ENCODE peak calls at places on chromosomes 12 and 14, in seven cellular contexts. I is HepG2, K is SK-N-SH, D is HCT116, V is GM12878, W is K562, E is H1. G is an unnamed sample.
A peak's percentile ranks its signal among the peaks of the same experiment; 100 is the strongest.

GRCh38 chr12:58288191-58288590 is 346.8 kb downstream of the ATP23 start:
- DNase-seq in I (no peak), K (peak; percentile 9), D (no peak), V (no peak), W (no peak), E (no peak), G (no peak)

GRCh38 chr12:102957339-102958050 is at the start of gene ASCL1:
- DNase-seq in I (no peak), K (peak; percentile 83), D (no peak), V (no peak), W (no peak), E (peak; percentile 70), G (no peak)

GRCh38 chr14:39107624-39108023 is 4.6 kb upstream of the SEC23A start:
- DNase-seq in I (peak; percentile 78), K (peak; percentile 35), D (no peak), V (no peak), W (peak; percentile 37), E (no peak), G (no peak)

GRCh38 chr12:11944321-11944720 is 126.4 kb upstream of the BCL2L14 start:
- DNase-seq in I (no peak), K (no peak), D (no peak), V (no peak), W (no peak), E (no peak), G (no peak)

GRCh38 chr12:123660328-123660727 is 10.6 kb upstream of the TCTN2 start:
- DNase-seq in I (no peak), K (no peak), D (no peak), V (no peak), W (no peak), E (no peak), G (no peak)

GRCh38 chr12:62351326-62351725 is 91.1 kb downstream of the USP15 start:
- DNase-seq in I (no peak), K (no peak), D (no peak), V (no peak), W (no peak), E (no peak), G (no peak)

GRCh38 chr12:116159175-116159574 is 118.3 kb downstream of the MED13L start:
- DNase-seq in I (peak; percentile 45), K (no peak), D (no peak), V (no peak), W (no peak), E (no peak), G (no peak)

GRCh38 chr12:27534060-27534764 is 10.2 kb downstream of the PPFIBP1 start:
- DNase-seq in I (no peak), K (no peak), D (no peak), V (peak; percentile 86), W (no peak), E (no peak), G (no peak)

GRCh38 chr12:8996682-8997405 is 7.5 kb downstream of the KLRG1 start:
- DNase-seq in I (no peak), K (no peak), D (no peak), V (peak; percentile 77), W (peak; percentile 17), E (no peak), G (no peak)

GRCh38 chr14:52268191-52269061 is 928 bp downstream of the PTGDR start:
- DNase-seq in I (no peak), K (peak; percentile 36), D (no peak), V (no peak), W (no peak), E (peak; percentile 77), G (no peak)

GRCh38 chr12:12319501-12320322 is 30.3 kb downstream of the MANSC1 start:
- DNase-seq in I (peak; percentile 30), K (no peak), D (no peak), V (no peak), W (no peak), E (no peak), G (peak; percentile 80)

GRCh38 chr14:87309557-87309956 is 683.4 kb downstream of the GALC start:
- DNase-seq in I (no peak), K (no peak), D (no peak), V (no peak), W (no peak), E (no peak), G (no peak)

GRCh38 chr14:87305345-87305744 is 687.6 kb downstream of the GALC start:
- DNase-seq in I (no peak), K (no peak), D (no peak), V (no peak), W (no peak), E (no peak), G (no peak)

GRCh38 chr14:87306770-87307169 is 686.2 kb downstream of the GALC start:
- DNase-seq in I (no peak), K (no peak), D (no peak), V (no peak), W (no peak), E (no peak), G (no peak)

GRCh38 chr14:87304404-87304803 is 688.6 kb downstream of the GALC start:
- DNase-seq in I (no peak), K (no peak), D (no peak), V (no peak), W (no peak), E (no peak), G (no peak)
- TF ChIP-seq YY1 in I (no peak), K (no peak), D (no peak), V (no peak), W (no peak), E (no peak), G (no peak)

GRCh38 chr14:70908918-70909641 is 1.8 kb downstream of the PCNX1 start:
- DNase-seq in I (no peak), K (no peak), D (no peak), V (no peak), W (no peak), E (no peak), G (no peak)
- H3K4me1 ChIP-seq in I (peaks cover 62% of the 10 kb centered on the region), K (peaks cover 8% of the 10 kb centered on the region), D (peaks cover 9% of the 10 kb centered on the region), V (peaks cover 5% of the 10 kb centered on the region), W (peaks cover 14% of the 10 kb centered on the region), E (peaks cover 6% of the 10 kb centered on the region), G (no peaks in the 10 kb centered on the region)

GRCh38 chr14:93944348-93945069 is 17.4 kb downstream of the FAM181A start:
- DNase-seq in I (no peak), K (peak; percentile 50), D (no peak), V (no peak), W (no peak), E (no peak), G (no peak)

GRCh38 chr14:93941293-93941910 is 14.3 kb downstream of the FAM181A start:
- DNase-seq in I (no peak), K (no peak), D (no peak), V (no peak), W (no peak), E (no peak), G (no peak)

GRCh38 chr14:93945070-93945399 is 17.9 kb downstream of the FAM181A start:
- DNase-seq in I (no peak), K (no peak), D (no peak), V (no peak), W (no peak), E (no peak), G (no peak)

GRCh38 chr14:93943930-93944329 is 16.8 kb downstream of the FAM181A start:
- DNase-seq in I (no peak), K (no peak), D (no peak), V (no peak), W (no peak), E (no peak), G (no peak)

GRCh38 chr14:93943052-93943451 is 15.9 kb downstream of the FAM181A start:
- DNase-seq in I (no peak), K (no peak), D (no peak), V (no peak), W (no peak), E (no peak), G (no peak)
- TF ChIP-seq YY1 in I (no peak), K (no peak), D (no peak), V (no peak), W (no peak), E (no peak), G (no peak)

GRCh38 chr14:25046301-25046943 is 3.5 kb downstream of the STXBP6 start:
- DNase-seq in I (no peak), K (no peak), D (no peak), V (no peak), W (no peak), E (no peak), G (no peak)

GRCh38 chr14:25049127-25049558 is 804 bp downstream of the STXBP6 start:
- DNase-seq in I (no peak), K (peak; percentile 9), D (no peak), V (no peak), W (no peak), E (peak; percentile 76), G (no peak)

GRCh38 chr14:25049559-25050493 is at the start of gene STXBP6:
- DNase-seq in I (peak; percentile 65), K (peak; percentile 37), D (no peak), V (no peak), W (no peak), E (peak; percentile 82), G (no peak)

GRCh38 chr14:25050494-25051170 is 685 bp upstream of the STXBP6 start:
- DNase-seq in I (no peak), K (no peak), D (no peak), V (no peak), W (no peak), E (no peak), G (no peak)

GRCh38 chr14:25048170-25049126 is 1.5 kb downstream of the STXBP6 start:
- DNase-seq in I (no peak), K (no peak), D (no peak), V (no peak), W (peak; percentile 39), E (no peak), G (no peak)
- H3K4me1 ChIP-seq in I (peaks cover 41% of the 10 kb centered on the region), K (no peaks in the 10 kb centered on the region), D (no peaks in the 10 kb centered on the region), V (no peaks in the 10 kb centered on the region), W (peaks cover 14% of the 10 kb centered on the region), E (peaks cover 2% of the 10 kb centered on the region), G (peaks cover 5% of the 10 kb centered on the region)

DNA sequence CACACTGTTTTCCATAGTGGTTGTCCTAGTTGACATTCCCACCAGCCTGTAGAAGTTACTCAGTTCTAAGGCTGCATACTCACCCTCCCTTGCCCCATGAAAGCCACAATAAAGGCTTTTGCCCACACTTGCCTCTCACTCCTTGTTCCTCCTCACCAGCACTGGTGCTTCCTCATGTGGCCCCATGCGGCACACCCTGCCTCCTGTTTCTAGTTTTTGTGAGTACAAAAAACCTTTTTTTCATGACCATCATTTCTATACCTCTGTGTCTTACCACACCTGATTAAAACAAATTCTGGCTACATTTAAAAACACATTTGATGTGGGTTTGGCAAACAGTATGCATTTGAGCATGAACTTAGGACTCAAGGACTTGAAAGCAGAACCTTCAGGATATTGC is 40.7 kb upstream of the RIN3 start:
- DNase-seq in I (no peak), K (no peak), D (no peak), V (no peak), W (no peak), E (peak; percentile 27), G (no peak)
- TF ChIP-seq YY1 in I (no peak), K (no peak), D (no peak), V (no peak), W (no peak), E (no peak), G (no peak)

DNA sequence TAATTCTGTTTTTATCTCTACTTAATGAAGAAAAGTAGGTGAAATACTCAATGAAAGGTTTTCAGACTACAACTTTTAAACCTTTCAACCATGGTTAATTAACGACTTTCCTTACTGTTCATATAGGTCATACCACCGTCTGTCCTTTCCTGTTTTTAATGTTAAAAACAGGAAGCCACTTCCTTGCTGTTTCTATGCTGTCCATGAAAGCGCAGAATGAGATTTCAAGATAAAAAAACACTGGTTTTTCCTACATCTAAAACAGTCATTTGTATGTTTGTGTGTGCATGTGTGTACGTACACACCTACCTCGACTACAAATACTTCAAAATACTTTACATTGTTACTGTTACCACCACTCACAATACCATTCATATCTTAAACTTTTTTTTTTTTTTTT is 27.3 kb downstream of the SPTLC2 start:
- DNase-seq in I (no peak), K (no peak), D (no peak), V (no peak), W (no peak), E (no peak), G (no peak)
- H3K4me1 ChIP-seq in I (peaks cover 25% of the 10 kb centered on the region), K (no peaks in the 10 kb centered on the region), D (no peaks in the 10 kb centered on the region), V (peaks cover 37% of the 10 kb centered on the region), W (peaks cover 3% of the 10 kb centered on the region), E (no peaks in the 10 kb centered on the region), G (no peaks in the 10 kb centered on the region)

G was measured in NT2/D1.